ENCODE peak calls at places on chromosomes 5 and 9, in eight cellular contexts. J is lower leg skin, B is lower lobe of right lung, G is endothelial cell of umbilical vein, C is hepatocyte, D is fibroblast of lung, W is GM06990, U is heart right ventricle. X is an unnamed sample.

GRCh38 chr9:36488322-36488838 is 84.3 kb upstream of the MELK start:
- DNase-seq in J (no peak), B (no peak), G (no peak), C (no peak), D (no peak), W (no peak), U (no peak), X (no peak)

GRCh38 chr9:131473198-131473885 is 29.4 kb upstream of the POMT1 start:
- DNase-seq in J (no peak), B (peak), G (no peak), C (no peak), D (no peak), W (no peak), U (no peak), X (no peak)

GRCh38 chr5:32071351-32071944 is 102.7 kb downstream of the GOLPH3 start:
- DNase-seq in J (no peak), B (no peak), G (peak), C (no peak), D (no peak), W (no peak), U (no peak), X (no peak)

GRCh38 chr5:133285583-133286021 is 233.8 kb downstream of the HSPA4 start:
- DNase-seq in J (peak), B (no peak), G (peak), C (no peak), D (peak), W (no peak), U (peak), X (peak)

GRCh38 chr5:58452566-58453258 is 7.2 kb downstream of the PLK2 start:
- DNase-seq in J (peak), B (no peak), G (peak), C (no peak), D (peak), W (no peak), U (no peak), X (no peak)

GRCh38 chr5:138752341-138752950 is 779 bp upstream of the CTNNA1 start:
- DNase-seq in J (peak), B (no peak), G (no peak), C (peak), D (peak), W (peak), U (no peak), X (peak)

GRCh38 chr9:124298646-124299235 is 41.0 kb downstream of the NEK6 start:
- DNase-seq in J (no peak), B (no peak), G (no peak), C (no peak), D (no peak), W (no peak), U (no peak), X (no peak)

GRCh38 chr9:76394896-76395244 is 644 bp upstream of the RFK start:
- DNase-seq in J (peak), B (peak), G (no peak), C (peak), D (no peak), W (no peak), U (peak), X (peak)

GRCh38 chr9:134322781-134323241 is 3.4 kb upstream of the RXRA start:
- DNase-seq in J (no peak), B (peak), G (no peak), C (no peak), D (no peak), W (no peak), U (no peak), X (no peak)

GRCh38 chr5:60639544-60639943 is 60.4 kb downstream of the DEPDC1B start:
- DNase-seq in J (no peak), B (no peak), G (no peak), C (no peak), D (no peak), W (no peak), U (no peak), X (peak)

GRCh38 chr9:89864257-89864656 is 259.4 kb downstream of the GADD45G start:
- DNase-seq in J (no peak), B (peak), G (no peak), C (no peak), D (no peak), W (no peak), U (no peak), X (no peak)

GRCh38 chr9:91680129-91680528 is 256.5 kb upstream of the NFIL3 start:
- DNase-seq in J (no peak), B (no peak), G (no peak), C (no peak), D (no peak), W (no peak), U (no peak), X (peak)

GRCh38 chr5:32859211-32859641 is 148.1 kb downstream of the NPR3 start:
- DNase-seq in J (no peak), B (no peak), G (no peak), C (no peak), D (peak), W (no peak), U (no peak), X (no peak)

GRCh38 chr5:51034501-51034900 is 348.7 kb upstream of the ISL1 start:
- DNase-seq in J (no peak), B (no peak), G (no peak), C (no peak), D (no peak), W (no peak), U (no peak), X (no peak)

GRCh38 chr9:18829858-18830257 is 203.2 kb downstream of the SAXO1 start:
- DNase-seq in J (no peak), B (no peak), G (peak), C (no peak), D (no peak), W (no peak), U (no peak), X (peak)

GRCh38 chr9:69412741-69413150 is 87.7 kb downstream of the ENTREP1 start:
- DNase-seq in J (no peak), B (peak), G (peak), C (peak), D (peak), W (no peak), U (peak), X (peak)

GRCh38 chr9:36501727-36502126 is 71.0 kb upstream of the MELK start:
- DNase-seq in J (no peak), B (no peak), G (no peak), C (no peak), D (no peak), W (no peak), U (no peak), X (no peak)

GRCh38 chr5:118968925-118969375 is 19.4 kb downstream of the DTWD2 start:
- DNase-seq in J (no peak), B (no peak), G (no peak), C (no peak), D (peak), W (no peak), U (no peak), X (peak)

GRCh38 chr9:106877345-106877744 is 14.4 kb downstream of the ZNF462 start:
- DNase-seq in J (no peak), B (no peak), G (no peak), C (no peak), D (no peak), W (no peak), U (no peak), X (no peak)

GRCh38 chr5:37725185-37725584 is 114.7 kb downstream of the GDNF start:
- DNase-seq in J (no peak), B (no peak), G (no peak), C (no peak), D (no peak), W (no peak), U (no peak), X (no peak)

GRCh38 chr5:37727238-37727637 is 112.6 kb downstream of the GDNF start:
- DNase-seq in J (no peak), B (no peak), G (no peak), C (no peak), D (no peak), W (no peak), U (no peak), X (no peak)

GRCh38 chr5:37722236-37723146 is 117.3 kb downstream of the GDNF start:
- DNase-seq in J (no peak), B (no peak), G (peak), C (peak), D (peak), W (peak), U (no peak), X (peak)

GRCh38 chr5:37723147-37723961 is 116.5 kb downstream of the GDNF start:
- DNase-seq in J (no peak), B (no peak), G (no peak), C (no peak), D (no peak), W (no peak), U (no peak), X (no peak)

DNA sequence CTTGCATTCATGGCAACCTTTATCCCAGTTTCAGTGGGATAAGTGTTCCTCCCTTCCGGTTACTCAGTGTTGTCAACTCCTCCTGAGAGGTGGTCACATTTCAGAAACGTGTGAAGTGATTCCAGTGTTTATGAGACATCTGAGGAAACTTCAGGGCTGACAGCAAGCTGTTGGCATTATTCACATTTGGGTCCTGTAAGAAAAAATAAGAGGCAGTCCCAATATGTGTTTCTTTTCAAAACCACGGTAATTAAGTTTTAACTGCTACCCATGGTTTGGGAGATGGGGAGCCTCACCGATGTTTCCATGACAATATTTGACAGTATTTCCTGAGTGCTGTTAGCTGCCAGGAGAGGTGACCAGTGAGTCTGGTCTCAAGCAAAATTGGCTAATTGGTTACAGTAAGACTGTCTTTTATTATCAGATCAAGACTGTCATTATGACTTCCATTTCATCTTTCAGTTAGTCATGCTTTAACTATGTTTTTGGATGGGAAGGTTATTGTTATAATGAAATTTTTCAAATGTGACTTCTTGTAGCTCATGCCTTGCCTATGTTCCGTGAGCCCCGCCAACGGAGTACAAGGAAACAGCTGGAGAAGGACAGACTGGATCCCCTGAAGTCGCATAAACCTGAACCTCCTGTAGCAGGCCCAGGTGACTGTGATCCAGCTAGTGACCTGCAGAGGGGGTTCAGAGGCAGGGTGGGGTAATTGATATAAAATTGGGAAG is 115.3 kb downstream of the GDNF start:
- DNase-seq in J (no peak), B (no peak), G (no peak), C (no peak), D (peak), W (no peak), U (no peak), X (no peak)
- TF ChIP-seq CTCF in J (no peak), B (no peak), G (no peak), C (no peak), D (no peak), W (no peak), U (no peak), X (no peak)

DNA sequence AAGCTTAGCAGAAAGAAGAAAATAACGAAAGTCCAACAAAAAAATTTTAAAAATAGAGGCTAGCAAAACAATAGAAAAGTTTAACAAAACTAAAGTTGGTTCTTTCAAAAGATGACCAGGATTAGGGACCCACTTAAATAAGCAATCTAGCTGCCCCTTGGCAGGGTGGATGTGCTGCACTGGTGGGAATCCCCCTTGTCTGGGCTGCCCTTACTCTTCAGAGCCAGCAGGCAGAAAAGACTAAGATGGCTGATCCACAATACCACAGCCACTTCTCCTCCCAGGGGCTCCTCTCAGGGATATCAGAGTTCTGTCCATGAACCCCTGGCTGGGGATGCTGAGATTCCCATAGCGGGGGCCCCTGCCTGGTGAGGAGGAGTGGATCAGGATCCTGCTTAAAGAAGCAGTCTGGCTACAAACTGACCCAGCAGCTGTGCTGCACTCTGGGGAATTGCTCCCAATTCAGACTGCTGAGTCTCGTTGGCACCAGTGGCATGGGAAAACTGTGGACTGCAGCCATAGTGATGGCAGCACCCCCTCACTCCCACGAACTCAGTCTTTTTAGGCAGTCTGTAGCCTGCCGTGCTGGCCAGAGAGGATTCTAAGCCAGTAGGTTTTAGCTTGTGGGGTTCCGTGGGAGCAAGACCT is 2.7 kb upstream of the INSL6 start:
- DNase-seq in J (no peak), B (no peak), G (no peak), C (no peak), D (no peak), W (no peak), U (no peak), X (peak)
- H3K4me3 ChIP-seq in J (no peak), B (no peak), G (no peak), C (no peak), D (no peak), W (no peak), U (no peak), X (no peak)

DNA sequence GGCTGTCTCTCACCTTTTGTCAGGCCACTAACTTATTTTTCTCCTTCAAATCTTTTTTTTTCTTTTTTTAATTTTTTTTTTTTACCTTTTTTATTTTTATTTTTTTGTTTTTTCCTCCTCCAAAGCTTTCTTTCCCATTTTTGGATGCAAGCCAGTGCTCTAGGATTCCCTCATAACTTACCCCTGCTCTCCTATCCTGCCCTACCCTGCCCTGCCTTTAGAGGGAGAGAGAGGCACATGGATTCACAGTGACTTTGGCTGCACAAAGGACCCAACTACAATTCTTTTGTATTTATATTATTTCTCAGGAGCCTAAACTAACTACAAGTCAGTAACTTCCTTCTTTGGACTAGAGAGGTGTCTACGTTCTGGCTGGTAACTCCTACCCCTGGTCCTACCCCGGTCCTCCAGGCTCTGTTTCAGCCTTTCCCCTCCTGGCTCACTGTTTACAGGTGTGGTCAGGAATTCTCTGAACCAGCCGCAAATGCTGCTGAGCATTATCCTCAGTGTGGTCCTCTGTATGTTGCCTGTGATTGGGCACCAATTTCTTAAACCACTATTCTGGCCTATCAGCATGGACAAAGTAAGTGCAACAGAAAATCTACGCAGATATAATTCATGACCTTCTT is 8.4 kb upstream of the RUSC2 start:
- DNase-seq in J (peak), B (no peak), G (peak), C (peak), D (peak), W (no peak), U (no peak), X (peak)
- TF ChIP-seq CTCF in J (no peak), B (peak), G (peak), C (peak), D (peak), W (peak), U (peak), X (peak)

GRCh38 chr5:151772029-151772867 is 494 bp downstream of the G3BP1 start:
- DNase-seq in J (peak), B (peak), G (peak), C (peak), D (peak), W (no peak), U (peak), X (peak)

GRCh38 chr5:151771259-151772028 is at the start of gene G3BP1:
- DNase-seq in J (peak), B (peak), G (peak), C (peak), D (peak), W (peak), U (peak), X (peak)

GRCh38 chr5:151773979-151774378 is 2.2 kb downstream of the G3BP1 start:
- DNase-seq in J (no peak), B (no peak), G (peak), C (no peak), D (no peak), W (no peak), U (no peak), X (no peak)

GRCh38 chr5:151772868-151773561 is 1.3 kb downstream of the G3BP1 start:
- DNase-seq in J (no peak), B (no peak), G (no peak), C (peak), D (peak), W (no peak), U (no peak), X (peak)

GRCh38 chr5:151775025-151775606 is 3.4 kb downstream of the G3BP1 start:
- DNase-seq in J (no peak), B (no peak), G (no peak), C (no peak), D (no peak), W (no peak), U (no peak), X (no peak)
- H3K4me3 ChIP-seq in J (no peak), B (peak), G (no peak), C (peak), D (peak), W (peak), U (no peak), X (peak)

GRCh38 chr9:120935383-120935857 is 8.8 kb upstream of the TRAF1 start:
- DNase-seq in J (peak), B (peak), G (peak), C (peak), D (peak), W (peak), U (peak), X (peak)

GRCh38 chr9:120937596-120937995 is 11.0 kb upstream of the TRAF1 start:
- DNase-seq in J (no peak), B (no peak), G (no peak), C (no peak), D (peak), W (no peak), U (no peak), X (peak)

GRCh38 chr9:120937127-120937526 is 10.5 kb upstream of the TRAF1 start:
- DNase-seq in J (no peak), B (no peak), G (no peak), C (no peak), D (no peak), W (no peak), U (no peak), X (peak)

GRCh38 chr9:120936011-120936763 is 9.6 kb upstream of the TRAF1 start:
- DNase-seq in J (peak), B (peak), G (peak), C (peak), D (peak), W (peak), U (peak), X (peak)

DNA sequence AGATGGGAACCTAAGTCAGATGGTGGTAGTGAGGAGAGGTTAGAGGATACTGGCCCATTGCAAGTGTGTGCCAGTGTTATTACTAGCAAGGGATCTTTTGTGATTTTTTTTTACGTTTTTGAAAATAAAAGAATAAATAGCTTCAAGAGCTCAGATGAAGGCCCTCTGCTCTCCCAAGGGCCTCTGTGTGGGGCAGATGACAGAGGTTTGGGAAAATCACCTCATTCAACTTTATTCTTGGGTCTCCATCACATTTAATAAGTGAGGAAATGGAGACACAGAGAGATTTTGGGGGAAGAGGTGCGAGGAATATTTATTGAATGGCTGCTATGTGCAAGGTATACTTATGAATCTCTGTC is 10.1 kb upstream of the TRAF1 start:
- DNase-seq in J (no peak), B (no peak), G (no peak), C (no peak), D (no peak), W (no peak), U (no peak), X (no peak)
- TF ChIP-seq CTCF in J (no peak), B (peak), G (no peak), C (no peak), D (no peak), W (no peak), U (no peak), X (no peak)

DNA sequence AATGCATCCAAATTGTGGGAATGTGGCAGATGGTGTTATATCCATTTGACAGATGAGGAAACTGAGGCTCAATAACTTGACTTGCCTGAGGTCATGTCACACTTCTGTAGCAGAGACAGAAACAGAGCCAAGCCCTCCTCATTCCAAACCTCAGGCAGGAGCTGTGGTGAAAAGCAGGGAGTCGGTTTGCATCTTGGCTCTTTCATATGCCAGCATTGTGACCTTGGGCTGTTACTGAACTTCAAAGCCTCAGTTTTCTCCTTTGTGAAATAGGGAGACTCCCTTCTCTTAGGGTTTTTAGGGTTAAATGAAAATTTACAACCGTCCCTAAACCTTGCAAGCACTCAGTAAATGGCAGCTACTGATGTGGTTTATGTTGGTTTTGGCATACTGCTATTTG is 95.2 kb downstream of the IQGAP2 start:
- DNase-seq in J (no peak), B (no peak), G (no peak), C (no peak), D (no peak), W (no peak), U (no peak), X (no peak)
- H3K4me3 ChIP-seq in J (no peak), B (no peak), G (no peak), C (no peak), D (no peak), W (no peak), U (no peak), X (no peak)

DNA sequence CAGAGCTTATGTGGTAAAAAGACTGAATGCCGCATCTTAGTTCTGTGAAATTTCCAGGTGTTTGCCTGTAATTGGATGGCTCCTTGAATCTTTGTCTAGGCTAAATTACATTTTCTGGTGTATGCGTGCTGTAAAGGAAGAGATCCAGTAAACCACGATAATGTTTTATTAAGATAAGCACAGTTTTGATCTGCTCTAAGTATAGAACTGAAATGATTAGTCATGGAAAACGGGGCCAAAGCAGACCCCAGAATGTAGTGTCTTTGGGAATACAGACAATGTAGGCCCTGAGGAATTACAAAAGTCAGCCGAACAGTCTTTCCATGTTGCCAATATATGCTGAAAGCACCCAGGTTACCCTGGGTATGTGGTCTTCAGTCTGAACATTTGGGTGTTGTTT is 257.3 kb downstream of the FANCC start:
- DNase-seq in J (no peak), B (no peak), G (no peak), C (no peak), D (no peak), W (no peak), U (no peak), X (no peak)
- TF ChIP-seq CTCF in J (no peak), B (no peak), G (no peak), C (no peak), D (no peak), W (no peak), U (no peak), X (no peak)

GRCh38 chr5:175739973-175740372 is 82.1 kb downstream of the HRH2 start:
- DNase-seq in J (no peak), B (no peak), G (no peak), C (no peak), D (no peak), W (no peak), U (no peak), X (no peak)
- H3K4me3 ChIP-seq in J (no peak), B (no peak), G (no peak), C (no peak), D (no peak), W (no peak), U (no peak), X (no peak)

X was measured in fibroblast of the aortic adventitia.